ENCODE peak calls at places on chromosome 21, in four cellular contexts. A is HepG2, M is K562, E is GM12878. H is an unnamed sample.

GRCh38 chr21:46667191-46667734 is 31.8 kb downstream of the PRMT2 start:
- DNase-seq in A (peak; percentile 16), M (no peak), E (no peak), H (peak; percentile 21)

GRCh38 chr21:36479415-36480402 is at the start of gene CLDN14:
- DNase-seq in A (peak; percentile 86), M (no peak), E (no peak), H (no peak)

GRCh38 chr21:37869661-37870060 is 46.6 kb downstream of the KCNJ6 start:
- DNase-seq in A (no peak), M (no peak), E (no peak), H (no peak)

GRCh38 chr21:44496900-44497550 is 41.7 kb downstream of the LRRC3 start:
- DNase-seq in A (no peak), M (no peak), E (no peak), H (no peak)

GRCh38 chr21:16376673-16377072 is 646.9 kb downstream of the USP25 start:
- DNase-seq in A (no peak), M (no peak), E (no peak), H (no peak)

GRCh38 chr21:37424987-37425386 is 58.4 kb downstream of the DYRK1A start:
- DNase-seq in A (no peak), M (no peak), E (no peak), H (peak; percentile 58)

GRCh38 chr21:45516071-45516670 is 26.1 kb downstream of the SLC19A1 start:
- DNase-seq in A (no peak), M (no peak), E (no peak), H (no peak)

GRCh38 chr21:15421947-15422346 is 307.8 kb upstream of the USP25 start:
- DNase-seq in A (no peak), M (no peak), E (no peak), H (no peak)

GRCh38 chr21:25421327-25422028 is 185.8 kb downstream of the MRPL39 start:
- DNase-seq in A (no peak), M (peak; percentile 1), E (peak; percentile 93), H (peak; percentile 60)

GRCh38 chr21:46052703-46053651 is 44.9 kb upstream of the COL6A2 start:
- DNase-seq in A (no peak), M (no peak), E (no peak), H (no peak)

GRCh38 chr21:34042735-34043134 is 30.6 kb upstream of the MRPS6 start:
- DNase-seq in A (no peak), M (no peak), E (no peak), H (no peak)

GRCh38 chr21:24375201-24375600 is 1232.1 kb downstream of the MRPL39 start:
- DNase-seq in A (no peak), M (peak; percentile 9), E (no peak), H (no peak)

GRCh38 chr21:44919111-44919912 is 1.4 kb downstream of the ITGB2 start:
- DNase-seq in A (no peak), M (no peak), E (no peak), H (no peak)

GRCh38 chr21:37445228-37445627 is 78.7 kb downstream of the DYRK1A start:
- DNase-seq in A (no peak), M (no peak), E (no peak), H (no peak)

GRCh38 chr21:37398697-37399096 is 32.1 kb downstream of the DYRK1A start:
- DNase-seq in A (no peak), M (no peak), E (no peak), H (no peak)

GRCh38 chr21:37233551-37234146 is 33.5 kb downstream of the VPS26C start:
- DNase-seq in A (no peak), M (no peak), E (no peak), H (no peak)

GRCh38 chr21:30881480-30881879 is at the start of gene KRTAP11-1:
- DNase-seq in A (no peak), M (no peak), E (no peak), H (no peak)

GRCh38 chr21:46622226-46622625 is 13.2 kb upstream of the PRMT2 start:
- DNase-seq in A (peak; percentile 94), M (no peak), E (no peak), H (peak; percentile 36)

GRCh38 chr21:40471103-40471502 is 375.9 kb downstream of the DSCAM start:
- DNase-seq in A (no peak), M (no peak), E (no peak), H (no peak)

GRCh38 chr21:14737922-14738321 is 191.8 kb upstream of the SAMSN1 start:
- DNase-seq in A (peak; percentile 70), M (peak; percentile 88), E (no peak), H (peak; percentile 62)

GRCh38 chr21:22516230-22516629 is 1518.0 kb downstream of the NCAM2 start:
- DNase-seq in A (no peak), M (no peak), E (no peak), H (no peak)

GRCh38 chr21:42695324-42696025 is 42.1 kb downstream of the PDE9A start:
- DNase-seq in A (no peak), M (no peak), E (no peak), H (no peak)
- TF ChIP-seq MYC in A (no peak), M (no peak), E (no peak), H (no peak)

DNA sequence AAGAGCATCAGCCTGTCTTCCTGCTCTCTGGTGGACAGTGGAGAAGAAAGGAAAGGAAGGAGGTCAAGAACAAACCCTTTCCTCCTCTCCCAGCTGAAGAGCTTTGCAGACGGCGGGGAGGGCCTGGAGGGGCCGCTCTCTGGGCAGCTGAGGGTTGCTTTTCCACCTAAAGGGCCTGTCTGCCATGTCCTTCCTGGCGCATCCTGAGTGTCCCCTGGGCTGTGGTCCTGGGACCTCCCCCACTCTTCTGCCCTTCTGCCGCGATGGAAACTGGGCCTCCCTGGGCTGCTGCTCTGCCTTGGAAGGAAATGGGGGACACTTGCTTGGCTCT is 107.0 kb downstream of the ETS2 start:
- DNase-seq in A (no peak), M (no peak), E (no peak), H (no peak)
- TF ChIP-seq POLR2A in A (no peak), M (no peak), E (no peak), H (no peak)

GRCh38 chr21:42401164-42401563 is 2.5 kb upstream of the UBASH3A start:
- DNase-seq in A (no peak), M (no peak), E (no peak), H (no peak)
- TF ChIP-seq EZH2 in A (no peak), M (no peak), E (no peak), H (no peak)

GRCh38 chr21:42236693-42237092 is 17.8 kb downstream of the ABCG1 start:
- DNase-seq in A (no peak), M (no peak), E (no peak), H (no peak)
- TF ChIP-seq MYC in A (no peak), M (no peak), E (no peak), H (no peak)

GRCh38 chr21:17512245-17513213 is at the start of gene CXADR:
- DNase-seq in A (peak; percentile 89), M (peak; percentile 63), E (no peak), H (peak; percentile 48)
- TF ChIP-seq POLR2A in A (peak; percentile 91), M (no peak), E (peak; percentile 49), H (no peak)

GRCh38 chr21:41806773-41807172 is 39.9 kb upstream of the RIPK4 start:
- DNase-seq in A (no peak), M (no peak), E (no peak), H (no peak)
- TF ChIP-seq EZH2 in A (no peak), M (no peak), E (no peak), H (no peak)

GRCh38 chr21:10430007-10430406 is 91.4 kb upstream of the TPTE start:
- DNase-seq in A (no peak), M (no peak), E (no peak), H (no peak)
- TF ChIP-seq MYC in A (no peak), M (no peak), E (no peak), H (no peak)

DNA sequence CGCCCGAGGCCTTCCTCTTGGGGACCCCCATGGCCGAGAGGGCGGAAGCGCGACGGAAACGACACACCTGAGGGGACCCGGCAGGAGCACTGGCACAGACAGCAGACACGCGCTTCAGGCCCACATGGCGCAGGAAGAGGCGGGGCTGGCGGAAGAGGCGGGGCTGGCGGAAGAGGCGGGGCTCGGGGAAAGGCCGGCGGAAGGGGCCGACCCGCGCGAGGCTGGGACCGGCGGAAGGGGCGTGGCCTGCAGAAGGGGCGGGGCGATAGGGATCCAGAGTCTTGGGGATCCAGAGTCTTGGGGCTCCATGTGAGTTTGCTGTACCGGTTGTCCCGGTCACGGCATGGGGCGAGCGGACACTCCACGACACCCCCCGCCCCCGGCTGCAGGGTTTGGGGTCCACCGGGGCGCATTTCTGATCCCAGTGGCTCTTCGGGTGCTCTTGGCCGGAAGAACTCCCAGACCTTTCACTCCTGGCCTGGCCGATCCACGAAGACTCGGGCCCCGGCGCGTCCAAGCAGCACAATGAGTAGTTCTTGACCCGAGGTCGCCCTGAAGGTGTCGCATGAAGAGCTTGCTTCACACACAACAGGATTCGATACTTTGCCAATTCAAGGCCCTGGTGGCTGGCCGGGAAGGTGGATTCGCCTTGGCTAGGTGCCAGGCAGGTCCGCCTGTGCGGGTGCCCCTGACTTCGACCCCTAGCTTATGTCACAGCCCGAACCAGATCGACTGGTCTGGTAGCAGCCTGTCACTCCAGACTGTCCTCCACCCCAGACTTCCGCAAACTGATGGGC is at the start of gene URB1:
- DNase-seq in A (peak; percentile 75), M (peak; percentile 94), E (peak; percentile 46), H (peak; percentile 87)
- TF ChIP-seq POLR2A in A (peak; percentile 80), M (peak; percentile 97), E (peak; percentile 86), H (peak; percentile 92)

GRCh38 chr21:33028271-33028670 is 2.5 kb downstream of the OLIG2 start:
- DNase-seq in A (no peak), M (no peak), E (no peak), H (no peak)

GRCh38 chr21:33029975-33030461 is 4.3 kb downstream of the OLIG2 start:
- DNase-seq in A (no peak), M (no peak), E (no peak), H (no peak)

GRCh38 chr21:33027401-33028185 is 1.9 kb downstream of the OLIG2 start:
- DNase-seq in A (no peak), M (no peak), E (no peak), H (no peak)

GRCh38 chr21:33029512-33029921 is 3.8 kb downstream of the OLIG2 start:
- DNase-seq in A (no peak), M (no peak), E (no peak), H (no peak)

GRCh38 chr21:33028759-33029511 is 3.2 kb downstream of the OLIG2 start:
- DNase-seq in A (no peak), M (no peak), E (no peak), H (no peak)
- TF ChIP-seq EZH2 in A (no peak), M (no peak), E (no peak), H (no peak)

H was measured in endothelial cell of umbilical vein.